ENCODE peak calls at places on chromosome X, in four cellular contexts. One of them, this sample, is unnamed.

GRCh38 chrX:22577181-22577580 is 304.5 kb downstream of the CBLL2 start:
- DNase-seq in K562: no peak
- DNase-seq in H1: no peak
- DNase-seq in GM12878: no peak
- DNase-seq in this sample: peak; percentile 74

GRCh38 chrX:124441971-124442370 is 95.6 kb downstream of the SH2D1A start:
- DNase-seq in K562: no peak
- DNase-seq in H1: no peak
- DNase-seq in GM12878: no peak
- DNase-seq in this sample: no peak

GRCh38 chrX:129787336-129788055 is 7.7 kb downstream of the SASH3 start:
- DNase-seq in K562: no peak
- DNase-seq in H1: no peak
- DNase-seq in GM12878: no peak
- DNase-seq in this sample: no peak

GRCh38 chrX:25175171-25175570 is 159.4 kb upstream of the ARX start:
- DNase-seq in K562: no peak
- DNase-seq in H1: no peak
- DNase-seq in GM12878: no peak
- DNase-seq in this sample: no peak

GRCh38 chrX:95056901-95057300 is 1382.9 kb downstream of the FAM133A start:
- DNase-seq in K562: no peak
- DNase-seq in H1: no peak
- DNase-seq in GM12878: no peak
- DNase-seq in this sample: peak; percentile 4

GRCh38 chrX:70434914-70435586 is 9.6 kb upstream of the DLG3 start:
- DNase-seq in K562: no peak
- DNase-seq in H1: no peak
- DNase-seq in GM12878: no peak
- DNase-seq in this sample: peak; percentile 48

GRCh38 chrX:26262121-26262523 is 46.2 kb downstream of the MAGEB5 start:
- DNase-seq in K562: no peak
- DNase-seq in H1: no peak
- DNase-seq in GM12878: no peak
- DNase-seq in this sample: peak; percentile 26

GRCh38 chrX:103254171-103254824 is 657 bp downstream of the TCEAL8 start:
- DNase-seq in K562: peak; percentile 28
- DNase-seq in H1: peak; percentile 66
- DNase-seq in GM12878: peak; percentile 3
- DNase-seq in this sample: peak; percentile 23

GRCh38 chrX:31715675-31716074 is 643.8 kb upstream of the FTHL17 start:
- DNase-seq in K562: no peak
- DNase-seq in H1: no peak
- DNase-seq in GM12878: no peak
- DNase-seq in this sample: no peak

GRCh38 chrX:48958635-48959094 is 1.3 kb upstream of the OTUD5 start:
- DNase-seq in K562: no peak
- DNase-seq in H1: no peak
- DNase-seq in GM12878: no peak
- DNase-seq in this sample: peak; percentile 66

GRCh38 chrX:119753639-119754257 is 4.6 kb upstream of the SOWAHD start:
- DNase-seq in K562: peak; percentile 32
- DNase-seq in H1: no peak
- DNase-seq in GM12878: no peak
- DNase-seq in this sample: peak; percentile 24

GRCh38 chrX:84240848-84241565 is 53.0 kb upstream of the RPS6KA6 start:
- DNase-seq in K562: no peak
- DNase-seq in H1: no peak
- DNase-seq in GM12878: no peak
- DNase-seq in this sample: peak; percentile 19

GRCh38 chrX:15750611-15751159 is 12.6 kb downstream of the CA5B start:
- DNase-seq in K562: no peak
- DNase-seq in H1: no peak
- DNase-seq in GM12878: no peak
- DNase-seq in this sample: no peak

GRCh38 chrX:108313662-108314061 is 124.6 kb downstream of the COL4A6 start:
- DNase-seq in K562: no peak
- DNase-seq in H1: no peak
- DNase-seq in GM12878: no peak
- DNase-seq in this sample: peak; percentile 60
- TF ChIP-seq CHD1 in K562: no peak
- TF ChIP-seq CHD1 in H1: no peak
- TF ChIP-seq CHD1 in GM12878: no peak
- TF ChIP-seq CHD1 in this sample: no peak

DNA sequence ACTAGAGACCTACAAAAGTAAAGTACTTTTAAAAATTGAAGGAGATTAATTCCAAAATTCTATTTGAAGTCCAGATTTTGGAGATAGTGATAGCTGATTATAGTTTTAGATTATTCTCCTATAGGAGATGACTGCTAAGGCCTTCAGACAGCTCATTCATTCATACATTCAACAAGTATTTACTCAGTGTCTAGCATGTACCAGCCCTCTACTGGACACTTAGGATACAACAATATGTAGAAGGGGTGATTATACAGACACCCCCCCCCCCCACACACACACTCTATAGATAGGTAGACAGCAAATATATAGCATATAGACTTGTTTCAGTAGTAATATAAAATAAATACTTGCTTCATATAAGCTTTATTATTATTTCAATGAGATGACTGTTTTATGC is 60.4 kb upstream of the TAF9B start:
- DNase-seq in K562: peak; percentile 50
- DNase-seq in H1: no peak
- DNase-seq in GM12878: no peak
- DNase-seq in this sample: peak; percentile 8
- TF ChIP-seq CHD1 in K562: no peak
- TF ChIP-seq CHD1 in H1: no peak
- TF ChIP-seq CHD1 in GM12878: no peak
- TF ChIP-seq CHD1 in this sample: no peak

GRCh38 chrX:431032-431431 is 44.3 kb upstream of the PPP2R3B start:
- DNase-seq in K562: no peak
- DNase-seq in H1: no peak
- DNase-seq in GM12878: no peak
- DNase-seq in this sample: no peak

GRCh38 chrX:429266-429825 is 42.6 kb upstream of the PPP2R3B start:
- DNase-seq in K562: no peak
- DNase-seq in H1: no peak
- DNase-seq in GM12878: no peak
- DNase-seq in this sample: no peak

GRCh38 chrX:425056-425455 is 38.3 kb upstream of the PPP2R3B start:
- DNase-seq in K562: no peak
- DNase-seq in H1: no peak
- DNase-seq in GM12878: no peak
- DNase-seq in this sample: no peak

GRCh38 chrX:426881-427280 is 40.2 kb upstream of the PPP2R3B start:
- DNase-seq in K562: no peak
- DNase-seq in H1: no peak
- DNase-seq in GM12878: no peak
- DNase-seq in this sample: no peak

DNA sequence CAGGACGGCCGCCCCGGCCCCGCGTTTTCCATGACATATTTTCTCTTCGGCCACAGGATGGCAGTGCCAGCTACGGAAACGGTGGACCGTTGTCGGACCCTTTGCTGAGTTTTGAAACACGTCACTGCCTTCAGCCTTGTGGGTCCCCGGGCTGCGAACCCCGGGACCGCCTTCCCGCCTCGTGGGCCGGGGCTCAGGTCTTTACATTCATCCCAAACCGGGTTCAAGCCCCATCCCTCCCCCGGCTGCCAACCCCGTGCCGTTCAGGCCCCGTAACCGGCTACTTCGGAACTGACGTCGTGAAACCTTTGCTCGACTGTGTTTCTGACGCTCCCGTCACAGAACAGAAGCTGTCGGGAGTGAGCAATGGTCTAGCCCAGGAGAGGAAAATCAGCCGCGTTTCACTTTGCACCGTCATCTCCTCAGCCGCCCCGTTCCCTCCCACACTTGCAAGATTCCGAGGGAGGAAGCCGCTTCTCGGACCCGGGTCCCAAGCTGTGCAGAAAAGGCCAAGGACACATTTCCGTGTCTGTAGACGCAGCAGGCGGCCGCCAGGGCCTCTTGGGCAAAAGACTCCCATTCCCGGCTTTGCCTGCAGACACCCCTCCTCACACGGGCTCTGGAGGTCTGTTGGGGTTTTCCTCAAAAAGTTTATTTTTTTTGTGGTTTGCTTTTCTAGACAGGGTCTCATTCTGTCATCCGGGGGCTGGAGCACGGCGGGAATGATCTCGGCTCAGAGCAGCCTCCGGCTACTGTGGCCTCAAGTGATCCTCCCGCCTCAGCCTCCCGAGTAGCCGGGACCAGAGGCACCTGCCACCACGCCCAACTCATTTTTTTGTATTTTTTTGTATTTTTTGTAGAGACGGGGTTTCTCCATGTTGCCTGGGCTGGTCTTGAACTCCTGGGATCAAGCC is 41.4 kb upstream of the PPP2R3B start:
- DNase-seq in K562: peak; percentile 19
- DNase-seq in H1: peak; percentile 54
- DNase-seq in GM12878: no peak
- DNase-seq in this sample: no peak
- TF ChIP-seq CHD1 in K562: no peak
- TF ChIP-seq CHD1 in H1: no peak
- TF ChIP-seq CHD1 in GM12878: no peak
- TF ChIP-seq CHD1 in this sample: no peak

DNA sequence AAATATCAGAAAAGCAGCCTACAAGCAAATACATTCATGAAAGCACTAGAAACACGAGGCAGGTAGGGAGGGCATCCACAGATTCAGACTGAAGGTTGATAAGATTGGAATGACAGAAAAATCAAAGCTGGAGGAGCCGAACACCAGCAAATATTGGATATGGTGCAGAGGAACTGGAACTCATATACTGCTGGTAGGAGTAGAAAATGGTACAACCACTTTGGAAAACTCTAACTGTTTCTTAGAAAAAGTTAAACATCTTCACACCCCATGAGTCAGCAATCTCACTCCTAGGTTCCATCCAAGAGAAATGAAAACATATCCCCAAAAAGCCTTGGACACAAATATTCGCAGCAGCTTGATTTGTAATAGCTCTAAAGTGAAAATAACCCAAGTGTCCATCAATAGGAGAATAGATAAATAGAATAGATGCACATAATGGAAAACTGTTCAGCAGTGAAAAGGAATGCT is 27.1 kb downstream of the CD99L2 start:
- DNase-seq in K562: no peak
- DNase-seq in H1: no peak
- DNase-seq in GM12878: no peak
- DNase-seq in this sample: no peak
- TF ChIP-seq CHD1 in K562: no peak
- TF ChIP-seq CHD1 in H1: no peak
- TF ChIP-seq CHD1 in GM12878: no peak
- TF ChIP-seq CHD1 in this sample: no peak

DNA sequence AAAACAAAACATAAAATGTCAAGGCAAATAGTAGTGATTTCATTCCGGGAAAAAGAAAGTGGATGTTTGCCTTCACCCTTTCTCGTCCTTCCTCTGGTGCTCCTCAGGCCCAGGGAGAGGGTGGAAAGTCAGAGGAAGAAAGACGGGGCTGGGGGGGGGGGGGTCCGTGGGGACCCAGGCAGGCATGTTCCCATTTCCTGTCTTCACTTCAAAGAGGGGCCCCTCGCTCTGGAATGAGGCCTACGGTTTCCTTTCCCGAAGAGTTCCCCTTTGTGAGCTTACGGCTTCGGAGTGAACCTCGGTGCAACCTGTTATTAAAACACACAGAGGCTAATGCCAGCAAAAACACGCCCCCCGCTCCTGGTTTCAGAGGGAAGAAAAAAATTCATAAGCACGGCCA is 40.0 kb downstream of the SHOX start:
- DNase-seq in K562: no peak
- DNase-seq in H1: no peak
- DNase-seq in GM12878: no peak
- DNase-seq in this sample: no peak
- TF ChIP-seq CHD1 in K562: no peak
- TF ChIP-seq CHD1 in H1: no peak
- TF ChIP-seq CHD1 in GM12878: no peak
- TF ChIP-seq CHD1 in this sample: no peak

DNA sequence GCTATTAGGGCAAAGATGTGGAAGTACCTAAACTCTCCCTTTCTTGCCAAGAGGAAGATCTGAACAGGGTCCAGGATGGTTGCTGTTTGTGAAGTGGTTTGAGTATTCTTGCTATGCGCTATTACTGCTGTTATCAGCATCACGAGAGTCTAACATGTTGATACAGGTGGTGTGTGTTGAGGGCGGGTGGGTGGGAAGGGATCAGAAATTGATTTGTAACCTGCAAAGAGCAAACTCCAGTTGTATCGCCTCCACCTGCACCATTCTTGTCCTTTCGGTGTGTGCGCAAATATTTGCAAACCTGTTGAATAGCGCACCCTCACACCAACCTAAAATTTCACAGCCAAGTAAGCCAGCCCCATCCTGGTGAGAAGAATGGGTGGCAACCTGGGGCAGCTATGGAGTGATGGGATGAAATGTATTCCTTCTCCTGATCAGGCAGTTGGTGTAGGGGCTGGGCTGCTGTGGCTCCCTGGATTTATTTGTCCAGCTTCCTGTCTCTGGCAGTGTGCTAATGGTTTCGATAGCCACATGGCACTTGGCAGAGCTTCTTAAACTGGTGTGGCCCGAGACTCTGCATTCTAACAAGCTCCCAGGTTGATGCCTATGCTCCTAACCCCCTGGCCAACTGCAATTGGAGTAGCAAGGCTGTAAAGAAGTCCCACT is 102.6 kb upstream of the SCML1 start:
- DNase-seq in K562: no peak
- DNase-seq in H1: no peak
- DNase-seq in GM12878: no peak
- DNase-seq in this sample: no peak
- TF ChIP-seq CHD1 in K562: no peak
- TF ChIP-seq CHD1 in H1: no peak
- TF ChIP-seq CHD1 in GM12878: no peak
- TF ChIP-seq CHD1 in this sample: no peak